ENCODE peak calls at places on chromosomes 16 and 17, in eight cellular contexts. P is adrenal gland, S is PC-3, D is foreskin keratinocyte, U is kidney, F is pancreas, Z is dorsolateral prefrontal cortex, X is fibroblast of lung. J is an unnamed sample.

GRCh38 chr17:72270530-72270929 is 149.7 kb downstream of the SOX9 start:
- DNase-seq in D (peak; percentile 77), F (no peak), U (peak; percentile 74), X (peak; percentile 76), Z (no peak), P (peak; percentile 64), S (peak; percentile 98), J (peak; percentile 72)

GRCh38 chr16:2869502-2870064 is 11.6 kb upstream of the PRSS22 start:
- DNase-seq in S (no peak), F (no peak), D (no peak), P (no peak), X (no peak), U (no peak), Z (no peak), J (no peak)

GRCh38 chr17:17073627-17074521 is 31.6 kb downstream of the MPRIP start:
- DNase-seq in X (peak; percentile 57), P (no peak), S (no peak), F (peak; percentile 55), D (no peak), U (peak; percentile 47), Z (peak; percentile 17), J (peak; percentile 27)

GRCh38 chr16:46648656-46649055 is 27.5 kb upstream of the SHCBP1 start:
- DNase-seq in D (no peak), S (no peak), F (no peak), Z (no peak), U (no peak), P (no peak), X (no peak), J (no peak)

GRCh38 chr17:75649687-75650086 is 16.5 kb downstream of the SMIM5 start:
- DNase-seq in F (no peak), X (no peak), S (no peak), Z (no peak), P (no peak), U (peak; percentile 45), D (no peak), J (peak; percentile 69)

GRCh38 chr17:38550661-38551060 is 55.1 kb downstream of the SRCIN1 start:
- DNase-seq in Z (peak; percentile 77), D (peak; percentile 76), X (peak; percentile 85), U (no peak), F (peak; percentile 82), S (peak; percentile 70), P (peak; percentile 96), J (no peak)

GRCh38 chr17:37064956-37065355 is 116.2 kb downstream of the AATF start:
- DNase-seq in U (no peak), S (no peak), P (no peak), X (no peak), Z (no peak), D (no peak), F (no peak), J (no peak)

GRCh38 chr16:21952793-21953540 is at the start of gene UQCRC2:
- DNase-seq in P (peak; percentile 92), F (peak; percentile 95), Z (peak; percentile 92), U (peak; percentile 95), S (peak; percentile 86), X (peak; percentile 93), D (peak; percentile 95), J (peak; percentile 92)

GRCh38 chr16:28237754-28238357 is 26.1 kb upstream of the XPO6 start:
- DNase-seq in Z (no peak), U (no peak), X (no peak), S (no peak), P (no peak), F (no peak), D (no peak), J (no peak)

GRCh38 chr17:35799942-35800341 is 4.5 kb upstream of the MMP28 start:
- DNase-seq in F (peak; percentile 72), Z (peak; percentile 63), S (peak; percentile 68), D (peak; percentile 37), P (peak; percentile 92), X (peak; percentile 64), U (no peak), J (peak; percentile 74)

GRCh38 chr17:40065771-40066510 is 3.2 kb downstream of the THRA start:
- DNase-seq in P (no peak), D (no peak), S (no peak), F (peak; percentile 58), Z (no peak), X (no peak), U (no peak), J (no peak)

GRCh38 chr16:23879735-23880373 is 44.1 kb downstream of the PRKCB start:
- DNase-seq in U (no peak), S (no peak), Z (no peak), P (no peak), D (no peak), F (no peak), X (no peak), J (no peak)

GRCh38 chr16:11149011-11149616 is 106.9 kb downstream of the SOCS1 start:
- DNase-seq in X (no peak), U (no peak), Z (no peak), P (peak; percentile 87), S (no peak), F (no peak), D (no peak), J (no peak)

GRCh38 chr17:17048106-17048505 is 5.8 kb downstream of the MPRIP start:
- DNase-seq in D (no peak), X (no peak), Z (no peak), P (no peak), U (no peak), S (no peak), F (no peak), J (peak; percentile 12)

GRCh38 chr16:57107324-57107922 is 15.0 kb downstream of the CPNE2 start:
- DNase-seq in X (no peak), S (no peak), F (no peak), Z (no peak), D (no peak), U (no peak), P (no peak), J (no peak)

GRCh38 chr17:76369804-76370203 is 14.6 kb upstream of the SPHK1 start:
- DNase-seq in U (no peak), S (no peak), Z (no peak), X (no peak), F (no peak), D (no peak), P (no peak), J (peak; percentile 64)

GRCh38 chr16:85294810-85295508 is 182.7 kb upstream of the CIBAR2 start:
- DNase-seq in F (no peak), X (no peak), S (no peak), Z (no peak), U (no peak), D (no peak), P (no peak), J (no peak)

GRCh38 chr17:65677932-65678331 is 116.5 kb upstream of the AXIN2 start:
- DNase-seq in Z (no peak), U (no peak), S (peak; percentile 74), F (no peak), P (no peak), D (peak; percentile 46), X (peak; percentile 59), J (no peak)

GRCh38 chr16:15888072-15888976 is at the start of gene CEP20:
- DNase-seq in P (peak; percentile 100), S (peak; percentile 97), X (peak; percentile 97), F (peak; percentile 100), Z (peak; percentile 99), D (peak; percentile 97), U (peak; percentile 100), J (peak; percentile 100)

GRCh38 chr16:75421820-75422126 is 11.5 kb downstream of the CFDP1 start:
- DNase-seq in X (no peak), Z (no peak), U (no peak), P (no peak), F (no peak), D (no peak), S (no peak), J (no peak)
- H3K27ac ChIP-seq in X (no peak overlapping the region), Z (no peak overlapping the region), U (no peak overlapping the region), P (peak overlapping the region; percentile 38), F (peak overlapping the region; percentile 55), D (no peak overlapping the region), S (no peak overlapping the region), J (peak overlapping the region; percentile 36)

DNA sequence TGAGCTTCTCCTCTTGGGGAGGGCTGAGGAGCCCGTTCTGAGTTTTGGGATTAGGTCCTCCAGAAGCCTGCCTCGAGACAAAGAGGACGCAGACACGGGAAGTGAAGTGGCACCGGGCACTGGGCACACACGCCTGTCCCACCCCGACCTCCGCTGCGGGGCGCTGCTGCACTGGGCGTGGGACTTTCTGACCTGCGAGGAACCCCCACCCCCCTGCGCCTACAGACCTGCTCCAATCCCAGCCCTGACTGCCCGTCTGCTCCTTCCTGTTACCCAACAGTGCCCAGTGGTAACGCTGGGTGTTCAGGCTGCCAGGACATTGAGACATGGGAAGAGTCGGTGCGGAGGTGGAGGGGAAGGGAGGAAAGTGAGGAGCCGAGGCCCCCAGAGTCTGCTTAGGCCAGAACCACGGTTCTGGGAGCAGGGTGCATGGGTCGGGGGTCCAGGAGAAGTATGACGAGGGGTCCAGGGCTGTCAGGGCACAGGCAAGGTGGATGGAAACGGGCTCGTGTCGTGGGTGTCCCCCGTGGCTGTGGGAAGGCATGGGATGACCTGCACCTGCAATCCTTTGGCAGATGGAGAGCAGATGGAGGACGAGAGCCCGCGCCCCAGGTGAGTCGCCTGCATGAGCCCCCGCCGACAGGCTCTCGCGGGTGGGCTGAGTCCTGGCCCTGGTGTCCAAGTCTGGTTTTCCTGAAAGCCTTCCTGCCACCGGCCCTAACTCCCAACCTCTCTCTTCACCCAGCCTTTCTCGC is 112.0 kb upstream of the CREBBP start:
- DNase-seq in U (peak; percentile 72), X (no peak), S (no peak), P (no peak), Z (no peak), D (no peak), F (no peak), J (no peak)
- TF ChIP-seq CTCF in U (no peak), X (no peak), S (no peak), P (no peak), Z (no peak), D (no peak), F (no peak), J (no peak)

GRCh38 chr16:81324808-81325207 is 10.0 kb downstream of the GAN start:
- DNase-seq in Z (no peak), X (no peak), P (no peak), F (no peak), D (no peak), U (no peak), S (no peak), J (no peak)
- H3K27ac ChIP-seq in Z (no peak overlapping the region), X (no peak overlapping the region), P (no peak overlapping the region), F (no peak overlapping the region), D (no peak overlapping the region), U (no peak overlapping the region), S (no peak overlapping the region), J (no peak overlapping the region)

DNA sequence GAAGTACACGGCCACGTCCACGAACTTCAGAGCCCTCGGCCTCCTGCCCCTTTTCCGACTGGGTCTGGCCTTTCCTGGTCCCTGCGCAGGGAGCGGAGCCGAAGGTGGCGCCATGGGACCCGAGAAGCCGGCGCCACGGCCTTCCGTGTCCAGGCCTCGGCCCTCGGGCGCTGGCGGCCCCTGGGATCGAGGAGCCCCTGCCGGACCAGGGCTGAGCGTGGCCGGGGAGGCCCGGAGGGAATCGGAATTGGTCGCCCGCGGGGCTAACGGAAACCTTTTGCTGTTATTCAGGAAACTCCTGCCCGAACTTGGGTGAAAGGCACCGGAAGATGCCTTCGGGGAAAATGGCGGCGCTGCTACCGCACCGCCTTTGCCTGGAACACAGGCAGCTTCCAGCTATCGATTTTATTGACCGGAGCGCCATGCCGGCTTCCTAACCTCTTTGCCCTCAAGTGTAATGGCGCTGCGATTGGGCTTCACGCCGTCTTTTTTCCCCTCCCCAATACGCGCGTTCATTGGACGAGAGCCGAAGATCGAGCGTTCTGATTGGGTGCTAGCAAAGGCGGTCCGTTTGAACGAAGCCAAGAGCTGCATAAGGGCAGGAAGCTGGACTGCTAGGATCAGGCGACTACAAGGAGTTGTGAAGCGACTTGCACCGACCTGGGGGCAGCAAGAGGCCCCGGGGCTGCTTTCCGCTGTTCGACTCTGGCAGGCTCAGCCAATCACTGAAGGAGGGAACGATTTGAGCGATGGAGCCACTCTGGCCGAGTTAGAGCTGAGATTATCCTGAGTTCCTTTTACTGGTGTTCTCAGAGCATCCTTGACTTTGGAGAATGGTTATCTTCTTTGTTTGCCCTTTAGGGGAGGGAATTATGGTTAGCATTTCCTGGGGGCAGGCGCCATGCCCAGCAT is at the start of gene ZNF689:
- DNase-seq in S (peak; percentile 95), X (peak; percentile 93), Z (peak; percentile 97), F (peak; percentile 98), P (peak; percentile 95), U (peak; percentile 97), D (peak; percentile 93), J (peak; percentile 86)
- TF ChIP-seq CTCF in S (peak; percentile 9), X (no peak), Z (no peak), F (no peak), P (no peak), U (no peak), D (peak; percentile 7), J (no peak)